ENCODE peak calls at places on chromosomes 13 and 19, in four cellular contexts. One of them, this sample, is unnamed.

GRCh38 chr19:1038995-1039645 is 787 bp upstream of the ABCA7 start:
- DNase-seq in fibroblast of lung: peak
- DNase-seq in CD8-positive, alpha-beta T cell: peak
- DNase-seq in H1: peak
- DNase-seq in this sample: no peak

GRCh38 chr19:41934849-41935374 is 6.7 kb upstream of the ERFL start:
- DNase-seq in fibroblast of lung: peak
- DNase-seq in H1: peak
- DNase-seq in CD8-positive, alpha-beta T cell: peak
- DNase-seq in this sample: peak

GRCh38 chr13:50170447-50171037 is 155.3 kb downstream of the KCNRG start:
- DNase-seq in CD8-positive, alpha-beta T cell: no peak
- DNase-seq in fibroblast of lung: peak
- DNase-seq in H1: no peak
- DNase-seq in this sample: no peak

GRCh38 chr13:50450279-50450678 is 393.2 kb downstream of the DLEU7 start:
- DNase-seq in H1: no peak
- DNase-seq in CD8-positive, alpha-beta T cell: no peak
- DNase-seq in fibroblast of lung: no peak
- DNase-seq in this sample: no peak

GRCh38 chr19:13398780-13399726 is 107.2 kb downstream of the CACNA1A start:
- DNase-seq in CD8-positive, alpha-beta T cell: no peak
- DNase-seq in H1: no peak
- DNase-seq in fibroblast of lung: peak
- DNase-seq in this sample: no peak

GRCh38 chr19:46412983-46413261 is 442 bp downstream of the CCDC8 start:
- DNase-seq in CD8-positive, alpha-beta T cell: no peak
- DNase-seq in H1: no peak
- DNase-seq in fibroblast of lung: no peak
- DNase-seq in this sample: no peak

GRCh38 chr19:2391118-2391725 is 31.2 kb downstream of the TMPRSS9 start:
- DNase-seq in H1: no peak
- DNase-seq in fibroblast of lung: peak
- DNase-seq in CD8-positive, alpha-beta T cell: no peak
- DNase-seq in this sample: no peak

GRCh38 chr13:105442941-105443340 is 1092.5 kb downstream of the EFNB2 start:
- DNase-seq in H1: no peak
- DNase-seq in fibroblast of lung: peak
- DNase-seq in CD8-positive, alpha-beta T cell: no peak
- DNase-seq in this sample: no peak

GRCh38 chr19:51735759-51736449 is 12.1 kb upstream of the HAS1 start:
- DNase-seq in CD8-positive, alpha-beta T cell: no peak
- DNase-seq in H1: no peak
- DNase-seq in fibroblast of lung: peak
- DNase-seq in this sample: no peak

GRCh38 chr13:101307181-101307701 is 109.1 kb downstream of the NALCN start:
- DNase-seq in H1: no peak
- DNase-seq in fibroblast of lung: peak
- DNase-seq in CD8-positive, alpha-beta T cell: no peak
- DNase-seq in this sample: no peak

GRCh38 chr19:9597027-9597426 is 12.7 kb upstream of the ZNF121 start:
- DNase-seq in CD8-positive, alpha-beta T cell: no peak
- DNase-seq in fibroblast of lung: peak
- DNase-seq in H1: no peak
- DNase-seq in this sample: no peak

GRCh38 chr13:64052526-64052925 is 2636.9 kb upstream of the PCDH20 start:
- DNase-seq in CD8-positive, alpha-beta T cell: no peak
- DNase-seq in H1: no peak
- DNase-seq in fibroblast of lung: no peak
- DNase-seq in this sample: no peak

GRCh38 chr19:8631425-8631819 is 989 bp downstream of the NFILZ start:
- DNase-seq in fibroblast of lung: peak
- DNase-seq in CD8-positive, alpha-beta T cell: no peak
- DNase-seq in H1: no peak
- DNase-seq in this sample: no peak

GRCh38 chr13:23020246-23020843 is 160.4 kb upstream of the SGCG start:
- DNase-seq in CD8-positive, alpha-beta T cell: no peak
- DNase-seq in fibroblast of lung: peak
- DNase-seq in H1: peak
- DNase-seq in this sample: peak

GRCh38 chr13:94435604-94436226 is 43.8 kb downstream of the DCT start:
- DNase-seq in CD8-positive, alpha-beta T cell: no peak
- DNase-seq in fibroblast of lung: peak
- DNase-seq in H1: no peak
- DNase-seq in this sample: no peak

GRCh38 chr19:1855040-1855827 is 7.0 kb upstream of the REXO1 start:
- DNase-seq in CD8-positive, alpha-beta T cell: peak
- DNase-seq in fibroblast of lung: peak
- DNase-seq in H1: peak
- DNase-seq in this sample: no peak

GRCh38 chr19:8682931-8683330 is 15.7 kb downstream of the ACTL9 start:
- DNase-seq in H1: no peak
- DNase-seq in CD8-positive, alpha-beta T cell: no peak
- DNase-seq in fibroblast of lung: no peak
- DNase-seq in this sample: no peak

GRCh38 chr13:25141042-25141441 is 31.0 kb downstream of the AMER2 start:
- DNase-seq in CD8-positive, alpha-beta T cell: no peak
- DNase-seq in H1: no peak
- DNase-seq in fibroblast of lung: no peak
- DNase-seq in this sample: no peak

GRCh38 chr19:1146858-1147780 is 26.9 kb downstream of the SBNO2 start:
- DNase-seq in fibroblast of lung: no peak
- DNase-seq in H1: no peak
- DNase-seq in CD8-positive, alpha-beta T cell: no peak
- DNase-seq in this sample: no peak

GRCh38 chr13:39353988-39354387 is 249.0 kb downstream of the LHFPL6 start:
- DNase-seq in H1: no peak
- DNase-seq in fibroblast of lung: peak
- DNase-seq in CD8-positive, alpha-beta T cell: no peak
- DNase-seq in this sample: no peak

GRCh38 chr13:98890186-98890585 is 87.7 kb downstream of the DOCK9 start:
- DNase-seq in H1: no peak
- DNase-seq in fibroblast of lung: peak
- DNase-seq in CD8-positive, alpha-beta T cell: no peak
- DNase-seq in this sample: no peak

GRCh38 chr19:49744946-49745381 is 18.1 kb downstream of the TSKS start:
- DNase-seq in fibroblast of lung: no peak
- DNase-seq in CD8-positive, alpha-beta T cell: no peak
- DNase-seq in H1: no peak
- DNase-seq in this sample: no peak

GRCh38 chr19:17424743-17425365 is 5.0 kb downstream of the MVB12A start:
- DNase-seq in fibroblast of lung: no peak
- DNase-seq in H1: peak
- DNase-seq in CD8-positive, alpha-beta T cell: peak
- DNase-seq in this sample: peak

GRCh38 chr13:96958286-96958891 is 35.9 kb downstream of the OXGR1 start:
- DNase-seq in H1: no peak
- DNase-seq in fibroblast of lung: peak
- DNase-seq in CD8-positive, alpha-beta T cell: no peak
- DNase-seq in this sample: no peak

GRCh38 chr13:113970810-113971470 is 2.9 kb downstream of the C13orf46 start:
- DNase-seq in CD8-positive, alpha-beta T cell: no peak
- DNase-seq in H1: no peak
- DNase-seq in fibroblast of lung: peak
- DNase-seq in this sample: no peak

GRCh38 chr19:53849237-53849676 is 18.4 kb upstream of the MYADM start:
- DNase-seq in fibroblast of lung: peak
- DNase-seq in H1: no peak
- DNase-seq in CD8-positive, alpha-beta T cell: no peak
- DNase-seq in this sample: no peak

GRCh38 chr13:66689628-66690027 is 540.5 kb downstream of the PCDH9 start:
- DNase-seq in CD8-positive, alpha-beta T cell: no peak
- DNase-seq in H1: no peak
- DNase-seq in fibroblast of lung: peak
- DNase-seq in this sample: no peak

GRCh38 chr19:3295581-3295980 is 70.8 kb upstream of the NFIC start:
- DNase-seq in CD8-positive, alpha-beta T cell: no peak
- DNase-seq in fibroblast of lung: no peak
- DNase-seq in H1: no peak
- DNase-seq in this sample: no peak

GRCh38 chr19:1952635-1953034 is 11.7 kb downstream of the CSNK1G2 start:
- DNase-seq in fibroblast of lung: peak
- DNase-seq in CD8-positive, alpha-beta T cell: no peak
- DNase-seq in H1: no peak
- DNase-seq in this sample: no peak

GRCh38 chr19:7690779-7691258 is 10.2 kb downstream of the TRAPPC5 start:
- DNase-seq in fibroblast of lung: no peak
- DNase-seq in H1: no peak
- DNase-seq in CD8-positive, alpha-beta T cell: no peak
- DNase-seq in this sample: no peak

GRCh38 chr19:36488118-36488815 is 1.1 kb downstream of the ZNF566 start:
- DNase-seq in CD8-positive, alpha-beta T cell: no peak
- DNase-seq in H1: no peak
- DNase-seq in fibroblast of lung: peak
- DNase-seq in this sample: no peak

GRCh38 chr19:18408053-18408476 is 10.6 kb upstream of the LRRC25 start:
- DNase-seq in CD8-positive, alpha-beta T cell: no peak
- DNase-seq in H1: peak
- DNase-seq in fibroblast of lung: no peak
- DNase-seq in this sample: no peak

GRCh38 chr13:111115841-111116500 is 861 bp downstream of the ARHGEF7 start:
- DNase-seq in fibroblast of lung: peak
- DNase-seq in H1: peak
- DNase-seq in CD8-positive, alpha-beta T cell: no peak
- DNase-seq in this sample: no peak

GRCh38 chr19:55231391-55232283 is 3.1 kb upstream of the TMEM86B start:
- DNase-seq in H1: no peak
- DNase-seq in fibroblast of lung: no peak
- DNase-seq in CD8-positive, alpha-beta T cell: no peak
- DNase-seq in this sample: no peak

GRCh38 chr13:109155301-109155761 is 525.9 kb downstream of the MYO16 start:
- DNase-seq in fibroblast of lung: peak
- DNase-seq in CD8-positive, alpha-beta T cell: no peak
- DNase-seq in H1: no peak
- DNase-seq in this sample: no peak

GRCh38 chr13:45092668-45093067 is 27.6 kb upstream of the GTF2F2 start:
- DNase-seq in H1: no peak
- DNase-seq in fibroblast of lung: no peak
- DNase-seq in CD8-positive, alpha-beta T cell: no peak
- DNase-seq in this sample: no peak

DNA sequence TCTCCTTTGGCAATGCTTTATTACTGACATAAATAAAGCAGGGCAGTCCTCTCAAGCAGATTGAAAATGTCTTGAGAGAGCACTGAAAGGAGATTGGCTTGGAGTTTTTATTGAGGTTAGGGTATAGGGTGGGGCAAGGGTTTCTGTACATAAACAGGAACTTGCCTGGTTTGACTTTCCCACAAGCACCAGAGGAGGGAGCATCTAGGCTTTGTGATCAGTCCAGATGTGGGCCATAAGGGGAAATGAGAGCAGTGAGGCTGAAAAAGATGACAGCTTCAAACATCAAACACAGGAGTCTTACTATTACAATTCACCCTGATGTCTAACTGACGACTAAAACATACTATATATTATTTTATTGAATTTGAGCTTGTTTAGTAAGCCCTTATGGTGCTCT is 260.9 kb downstream of the MTUS2 start:
- DNase-seq in H1: no peak
- DNase-seq in fibroblast of lung: no peak
- DNase-seq in CD8-positive, alpha-beta T cell: no peak
- DNase-seq in this sample: no peak
- TF ChIP-seq CTCF in H1: no peak
- TF ChIP-seq CTCF in fibroblast of lung: no peak
- TF ChIP-seq CTCF in CD8-positive, alpha-beta T cell: no peak
- TF ChIP-seq CTCF in this sample: no peak

DNA sequence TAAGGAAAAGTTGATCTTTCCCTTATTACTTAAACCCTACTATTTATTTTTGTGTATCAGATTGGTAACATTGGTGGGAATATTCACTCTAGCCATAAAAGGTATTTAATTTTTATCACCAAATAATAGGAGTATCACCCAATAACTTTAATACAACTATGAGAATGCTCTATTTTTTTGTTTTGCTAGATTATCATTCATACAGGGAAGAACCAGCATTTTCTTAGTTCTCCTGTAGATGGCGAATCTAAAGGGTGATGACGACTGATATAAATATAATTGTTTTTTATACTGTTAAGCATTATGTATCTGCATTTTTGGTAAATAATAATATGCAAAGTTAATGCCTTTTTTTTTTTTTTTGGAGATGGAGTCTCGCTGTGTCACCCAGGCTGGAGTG is 7.9 kb upstream of the FRY start:
- DNase-seq in CD8-positive, alpha-beta T cell: no peak
- DNase-seq in fibroblast of lung: peak
- DNase-seq in H1: no peak
- DNase-seq in this sample: no peak
- TF ChIP-seq CTCF in CD8-positive, alpha-beta T cell: no peak
- TF ChIP-seq CTCF in fibroblast of lung: peak
- TF ChIP-seq CTCF in H1: no peak
- TF ChIP-seq CTCF in this sample: no peak

DNA sequence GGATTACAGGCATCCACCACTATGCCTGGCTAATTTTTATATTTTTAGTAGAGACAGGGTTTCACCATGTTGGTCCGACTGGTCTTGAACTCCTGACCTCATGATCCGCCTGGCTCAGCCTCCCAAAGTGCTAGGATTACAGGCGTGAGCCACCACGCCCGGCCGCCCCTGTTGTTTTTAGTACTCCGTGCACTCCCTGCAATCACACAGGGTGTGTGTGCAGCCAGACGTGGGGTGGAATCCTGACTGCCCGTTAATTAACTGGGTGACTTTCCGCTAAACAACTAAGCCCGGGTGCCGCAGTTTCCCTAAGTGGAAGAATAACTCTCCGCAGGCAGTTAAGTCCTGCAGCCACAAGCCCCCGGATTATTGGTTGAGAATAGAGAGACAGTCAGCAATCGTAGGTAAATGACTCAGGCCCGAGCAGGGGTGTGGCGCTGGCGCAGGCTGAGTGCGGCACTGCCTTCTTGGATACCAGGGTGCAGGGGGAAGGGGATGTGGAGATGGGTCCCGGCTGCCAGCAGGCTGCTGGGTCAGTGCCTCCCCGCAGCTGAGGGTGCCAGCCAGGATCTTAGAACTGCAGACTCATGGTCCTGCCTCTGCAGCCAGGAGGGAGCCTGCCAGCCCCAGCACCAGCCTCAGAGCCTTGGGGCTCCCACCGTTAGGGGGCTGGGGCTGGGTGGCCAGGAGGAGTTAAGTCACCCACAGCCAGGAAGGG is 6.1 kb upstream of the FXYD3 start:
- DNase-seq in fibroblast of lung: no peak
- DNase-seq in H1: no peak
- DNase-seq in CD8-positive, alpha-beta T cell: no peak
- DNase-seq in this sample: no peak
- TF ChIP-seq CTCF in fibroblast of lung: no peak
- TF ChIP-seq CTCF in H1: no peak
- TF ChIP-seq CTCF in CD8-positive, alpha-beta T cell: no peak
- TF ChIP-seq CTCF in this sample: no peak

GRCh38 chr13:79287994-79288795 is 117.9 kb downstream of the RBM26 start:
- DNase-seq in fibroblast of lung: no peak
- DNase-seq in CD8-positive, alpha-beta T cell: no peak
- DNase-seq in H1: no peak
- DNase-seq in this sample: no peak
- TF ChIP-seq CTCF in fibroblast of lung: no peak
- TF ChIP-seq CTCF in CD8-positive, alpha-beta T cell: no peak
- TF ChIP-seq CTCF in H1: no peak
- TF ChIP-seq CTCF in this sample: no peak